ENCODE peak calls at places on chromosomes 2 and 18, in eight cellular contexts. C is activated B cell treated with CpG ODN at 0.5 μM for 24 hours, M is H9, N is upper lobe of right lung, K is AG04449, D is glutamatergic neuron, Z is heart left ventricle, E is endothelial cell of umbilical vein. Q is an unnamed sample.

GRCh38 chr2:60728855-60729254 is 27.2 kb upstream of the PAPOLG start:
- DNase-seq in E (no peak), N (no peak), D (no peak), M (no peak), Z (no peak), K (no peak), C (no peak), Q (no peak)

GRCh38 chr18:43092539-43092938 is 22.9 kb downstream of the RIT2 start:
- DNase-seq in N (no peak), Z (no peak), C (no peak), E (no peak), D (no peak), M (no peak), K (no peak), Q (no peak)

GRCh38 chr18:6219116-6219717 is 195.5 kb downstream of the L3MBTL4 start:
- DNase-seq in E (peak; percentile 52), Z (peak; percentile 37), M (peak; percentile 77), N (no peak), C (no peak), K (peak; percentile 5), D (peak; percentile 81), Q (peak; percentile 70)

GRCh38 chr18:39839782-39840181 is 2115.3 kb upstream of the PIK3C3 start:
- DNase-seq in E (peak; percentile 13), C (no peak), D (no peak), Z (no peak), N (no peak), K (no peak), M (no peak), Q (no peak)

GRCh38 chr2:96264656-96265348 is 995 bp downstream of the TMEM127 start:
- DNase-seq in K (no peak), E (peak; percentile 66), M (no peak), C (no peak), Z (no peak), N (no peak), D (peak; percentile 64), Q (no peak)

GRCh38 chr18:69257861-69258458 is 142.7 kb upstream of the DOK6 start:
- DNase-seq in C (no peak), N (no peak), Z (no peak), M (no peak), K (peak; percentile 5), D (no peak), E (peak; percentile 5), Q (no peak)

GRCh38 chr2:54065411-54065810 is 50.0 kb upstream of the ACYP2 start:
- DNase-seq in N (no peak), K (peak; percentile 93), M (no peak), Z (no peak), E (no peak), C (no peak), D (no peak), Q (no peak)

GRCh38 chr2:223383315-223383714 is 218.8 kb downstream of the SCG2 start:
- DNase-seq in D (no peak), M (no peak), N (no peak), E (no peak), K (peak; percentile 26), C (no peak), Z (no peak), Q (no peak)

GRCh38 chr2:82487354-82487753 is 1971.7 kb downstream of the SUCLG1 start:
- DNase-seq in E (no peak), D (no peak), Z (no peak), N (no peak), M (no peak), C (no peak), K (no peak), Q (no peak)

GRCh38 chr2:101160454-101160853 is 9.3 kb upstream of the TBC1D8 start:
- DNase-seq in C (no peak), K (peak; percentile 12), E (peak; percentile 49), D (no peak), Z (no peak), N (no peak), M (no peak), Q (no peak)

GRCh38 chr2:226087051-226087450 is 687.5 kb downstream of the NYAP2 start:
- DNase-seq in N (no peak), M (no peak), Z (peak; percentile 22), K (no peak), D (no peak), E (no peak), C (no peak), Q (no peak)

GRCh38 chr2:37441055-37441454 is 96.6 kb downstream of the QPCT start:
- DNase-seq in N (no peak), E (no peak), Z (no peak), C (no peak), K (no peak), M (no peak), D (no peak), Q (no peak)

GRCh38 chr2:222413295-222413911 is 10.9 kb upstream of the SGPP2 start:
- DNase-seq in C (no peak), N (no peak), D (no peak), E (no peak), Z (no peak), M (no peak), K (no peak), Q (no peak)

GRCh38 chr2:96631804-96632435 is 6.2 kb downstream of the KANSL3 start:
- DNase-seq in N (no peak), E (no peak), Z (no peak), M (no peak), C (no peak), D (no peak), K (no peak), Q (no peak)

GRCh38 chr18:68275616-68276015 is 439.3 kb downstream of the TMX3 start:
- DNase-seq in M (no peak), E (peak; percentile 28), Z (no peak), K (peak; percentile 70), C (no peak), D (no peak), N (no peak), Q (no peak)

GRCh38 chr2:109421606-109422005 is 192.2 kb downstream of the SEPTIN10 start:
- DNase-seq in N (no peak), C (no peak), K (no peak), M (no peak), D (no peak), Z (no peak), E (no peak), Q (no peak)

GRCh38 chr2:109690822-109691541 is 76.8 kb downstream of the SOWAHC start:
- DNase-seq in D (no peak), C (no peak), E (no peak), M (no peak), K (no peak), Z (peak; percentile 61), N (peak; percentile 54), Q (no peak)

GRCh38 chr2:196234672-196235071 is 63.3 kb upstream of the STK17B start:
- DNase-seq in K (no peak), C (no peak), E (no peak), M (no peak), Z (no peak), D (no peak), N (no peak), Q (no peak)

GRCh38 chr2:31940920-31941319 is 69.9 kb downstream of the MEMO1 start:
- DNase-seq in E (no peak), K (no peak), Z (no peak), C (no peak), D (no peak), M (no peak), N (no peak), Q (no peak)

GRCh38 chr2:96565111-96565510 is 28.6 kb downstream of the ARID5A start:
- DNase-seq in D (no peak), E (no peak), M (peak; percentile 67), N (no peak), K (no peak), Z (no peak), C (no peak), Q (no peak)

GRCh38 chr2:36287363-36288275 is 68.0 kb upstream of the CRIM1 start:
- DNase-seq in E (peak; percentile 62), Z (no peak), D (no peak), K (peak; percentile 10), N (no peak), M (no peak), C (no peak), Q (no peak)

GRCh38 chr2:239393941-239394340 is 6.9 kb downstream of the HDAC4 start:
- DNase-seq in M (no peak), N (no peak), D (no peak), E (no peak), Z (no peak), C (no peak), K (no peak), Q (no peak)

GRCh38 chr2:54724560-54725342 is 1.3 kb downstream of the EML6 start:
- DNase-seq in C (peak; percentile 51), Z (peak; percentile 34), N (peak; percentile 67), K (no peak), M (peak; percentile 42), D (peak; percentile 72), E (no peak), Q (peak; percentile 31)

GRCh38 chr18:54931152-54931551 is 28.1 kb downstream of the CCDC68 start:
- DNase-seq in E (no peak), M (no peak), N (no peak), K (no peak), Z (no peak), C (no peak), D (no peak), Q (no peak)
- TF ChIP-seq CTCF in E (no peak), M (no peak), N (no peak), K (no peak), Z (no peak), C (no peak), D (no peak), Q (no peak)

DNA sequence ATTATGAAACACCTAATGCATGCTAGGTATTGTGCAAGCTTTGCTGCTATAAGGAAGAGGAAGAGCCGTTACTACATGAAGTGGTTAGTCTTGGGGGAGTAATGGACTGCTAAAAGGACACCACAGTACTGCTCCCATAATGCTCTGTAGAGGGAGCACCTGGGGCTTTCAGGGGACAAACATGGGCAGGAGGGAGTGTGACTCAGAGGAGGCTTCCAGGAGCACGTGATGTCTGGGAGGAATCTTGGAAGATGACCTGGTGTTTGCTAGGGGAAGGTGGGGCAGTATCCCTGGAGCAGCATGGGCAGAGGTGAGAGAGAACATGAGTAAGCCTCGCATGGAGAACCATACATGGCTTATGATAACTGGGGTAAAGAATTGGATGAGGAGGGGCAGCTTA is 18.8 kb downstream of the MAPK4 start:
- DNase-seq in N (no peak), C (no peak), E (no peak), D (no peak), K (no peak), Z (no peak), M (no peak), Q (no peak)
- TF ChIP-seq CTCF in N (no peak), C (no peak), E (no peak), D (no peak), K (no peak), Z (no peak), M (no peak), Q (no peak)

DNA sequence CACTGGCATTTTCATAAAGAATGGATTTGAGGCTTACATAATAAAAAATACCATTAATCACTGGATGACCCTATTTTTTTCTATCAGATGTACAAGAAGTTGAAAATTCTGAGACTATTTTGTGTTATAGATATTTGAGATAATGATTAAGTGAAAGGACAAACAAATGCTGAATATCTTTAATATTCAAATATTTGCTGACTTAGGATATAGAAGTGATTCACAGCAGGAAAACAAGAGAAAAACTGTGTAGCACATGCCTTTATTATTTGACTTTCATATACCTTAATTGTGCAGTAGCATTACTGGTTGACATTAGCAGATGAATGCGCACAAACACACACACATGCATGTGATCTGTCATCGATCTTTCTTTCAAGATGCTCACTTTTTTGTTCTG is 766.5 kb downstream of the SATB2 start:
- DNase-seq in Z (no peak), M (no peak), D (no peak), C (no peak), K (no peak), E (no peak), N (no peak), Q (no peak)
- TF ChIP-seq CTCF in Z (no peak), M (no peak), D (no peak), C (no peak), K (no peak), E (no peak), N (no peak), Q (no peak)

GRCh38 chr18:13746636-13747035 is 20.2 kb downstream of the RNMT start:
- DNase-seq in M (no peak), K (no peak), D (no peak), E (no peak), C (no peak), N (no peak), Z (no peak), Q (no peak)
- TF ChIP-seq CTCF in M (peak; percentile 13), K (no peak), D (no peak), E (no peak), C (no peak), N (no peak), Z (no peak), Q (no peak)

Q was measured in mesothelial cell of epicardium.